ENCODE peak calls at places on chromosomes 5 and 9, in nine cellular contexts. R is psoas muscle, D is endothelial cell, T is WTC11, W is upper lobe of left lung, L is HepG2, U is AG09319, A is GM20000, M is upper lobe of right lung. E is an unnamed sample.

GRCh38 chr9:84668204-84669007 is 1.1 kb upstream of the NTRK2 start:
- DNase-seq in R (peak; percentile 73), D (peak; percentile 92), T (peak; percentile 84), W (peak; percentile 93), L (no peak), U (peak; percentile 19), A (peak; percentile 77), M (peak; percentile 76), E (peak; percentile 33)

GRCh38 chr9:36729902-36730301 is 157.2 kb downstream of the MELK start:
- DNase-seq in R (no peak), D (no peak), T (no peak), W (no peak), L (no peak), U (no peak), A (no peak), M (no peak), E (peak; percentile 3)

GRCh38 chr9:74333633-74334032 is 163.5 kb upstream of the RORB start:
- DNase-seq in R (no peak), D (no peak), T (no peak), W (no peak), L (no peak), U (no peak), A (no peak), M (no peak), E (no peak)

GRCh38 chr5:71891856-71892255 is 172.8 kb downstream of the CARTPT start:
- DNase-seq in R (no peak), D (peak; percentile 18), T (no peak), W (no peak), L (no peak), U (no peak), A (no peak), M (no peak), E (no peak)

GRCh38 chr5:76367623-76368366 is 35.3 kb upstream of the IQGAP2 start:
- DNase-seq in R (no peak), D (no peak), T (no peak), W (no peak), L (no peak), U (no peak), A (peak; percentile 49), M (no peak), E (peak; percentile 17)

GRCh38 chr5:25955337-25955736 is 1083.0 kb downstream of the CDH9 start:
- DNase-seq in R (no peak), D (no peak), T (no peak), W (no peak), L (no peak), U (no peak), A (no peak), M (no peak), E (no peak)

GRCh38 chr9:27888661-27889295 is 315.5 kb upstream of the C9orf72 start:
- DNase-seq in R (no peak), D (peak; percentile 11), T (peak; percentile 82), W (peak; percentile 13), L (peak; percentile 9), U (no peak), A (peak; percentile 18), M (peak; percentile 67), E (peak; percentile 60)

GRCh38 chr9:131398204-131398603 is 4.3 kb downstream of the PRRC2B start:
- DNase-seq in R (no peak), D (no peak), T (no peak), W (no peak), L (no peak), U (no peak), A (peak; percentile 51), M (no peak), E (peak; percentile 27)

GRCh38 chr9:99713838-99714306 is 107.8 kb upstream of the NR4A3 start:
- DNase-seq in R (no peak), D (no peak), T (no peak), W (no peak), L (no peak), U (no peak), A (peak; percentile 9), M (no peak), E (peak; percentile 19)

GRCh38 chr5:72499730-72500129 is 7.5 kb downstream of the ZNF366 start:
- DNase-seq in R (peak; percentile 19), D (no peak), T (no peak), W (no peak), L (no peak), U (no peak), A (no peak), M (no peak), E (no peak)

GRCh38 chr5:71838286-71838685 is 119.2 kb downstream of the CARTPT start:
- DNase-seq in R (no peak), D (no peak), T (no peak), W (no peak), L (no peak), U (no peak), A (no peak), M (no peak), E (no peak)

GRCh38 chr5:107476783-107477182 is 194.0 kb downstream of the EFNA5 start:
- DNase-seq in R (no peak), D (peak; percentile 10), T (no peak), W (no peak), L (no peak), U (no peak), A (peak; percentile 48), M (no peak), E (no peak)

GRCh38 chr9:109912726-109913460 is 132.9 kb downstream of the PALM2AKAP2 start:
- DNase-seq in R (no peak), D (no peak), T (no peak), W (no peak), L (no peak), U (no peak), A (no peak), M (no peak), E (peak; percentile 22)

GRCh38 chr9:97714435-97714834 is 17.3 kb upstream of the XPA start:
- DNase-seq in R (no peak), D (no peak), T (no peak), W (no peak), L (peak; percentile 18), U (peak; percentile 32), A (no peak), M (no peak), E (peak; percentile 86)

GRCh38 chr5:88785396-88786216 is 97.4 kb downstream of the MEF2C start:
- DNase-seq in R (no peak), D (no peak), T (no peak), W (no peak), L (no peak), U (peak; percentile 68), A (no peak), M (no peak), E (peak; percentile 95)

GRCh38 chr5:23823521-23823920 is 316.1 kb downstream of the PRDM9 start:
- DNase-seq in R (no peak), D (no peak), T (no peak), W (no peak), L (no peak), U (no peak), A (no peak), M (no peak), E (no peak)

GRCh38 chr5:23825196-23825595 is 317.8 kb downstream of the PRDM9 start:
- DNase-seq in R (no peak), D (no peak), T (no peak), W (no peak), L (no peak), U (no peak), A (no peak), M (no peak), E (peak; percentile 19)

DNA sequence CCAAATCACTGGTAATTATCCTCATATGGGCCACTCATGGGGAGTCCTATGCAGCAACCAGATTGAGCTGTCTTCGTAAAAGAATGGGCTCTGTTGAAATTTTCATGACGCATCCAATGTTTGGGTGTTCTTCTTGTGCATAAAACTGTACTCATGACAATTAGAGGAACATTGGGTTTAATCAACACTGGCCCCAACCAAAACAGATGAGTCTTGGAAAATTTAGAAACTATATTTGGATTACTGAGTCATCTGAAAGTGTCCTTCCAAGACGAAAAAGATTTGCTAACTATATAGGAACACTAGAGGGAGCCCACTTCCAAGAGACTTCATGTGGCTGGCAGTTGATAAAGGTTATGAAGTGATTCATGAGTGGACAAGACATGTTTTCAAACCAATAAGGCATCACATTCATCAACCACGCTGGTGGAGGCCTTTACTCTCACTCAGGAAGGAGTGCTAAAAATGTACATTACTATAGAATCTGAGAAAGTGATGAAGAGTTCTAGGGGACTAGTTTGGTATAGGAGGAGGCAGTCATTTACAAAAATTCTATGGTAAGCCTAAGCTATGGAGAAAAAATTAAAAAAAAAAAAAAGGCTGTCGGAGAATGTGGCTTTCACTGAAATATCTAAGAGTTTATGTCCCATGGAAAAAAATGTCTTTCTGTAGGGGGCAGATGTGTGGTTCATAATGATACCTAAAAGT is 313.5 kb downstream of the PRDM9 start:
- DNase-seq in R (no peak), D (no peak), T (no peak), W (no peak), L (no peak), U (no peak), A (no peak), M (no peak), E (peak; percentile 84)
- TF ChIP-seq CTCF in R (no peak), D (peak; percentile 63), T (peak; percentile 13), W (no peak), L (peak; percentile 22), U (no peak), A (peak; percentile 25), M (peak; percentile 32), E (peak; percentile 87)

GRCh38 chr9:132575005-132575609 is 7.3 kb upstream of the BARHL1 start:
- DNase-seq in R (peak; percentile 53), D (peak; percentile 88), T (peak; percentile 91), W (no peak), L (peak; percentile 48), U (peak; percentile 24), A (peak; percentile 80), M (peak; percentile 80), E (peak; percentile 72)
- TF ChIP-seq CTCF in R (peak; percentile 66), D (peak; percentile 57), T (peak; percentile 75), W (peak; percentile 68), L (peak; percentile 93), U (peak; percentile 75), A (peak; percentile 33), M (peak; percentile 59), E (peak; percentile 78)

DNA sequence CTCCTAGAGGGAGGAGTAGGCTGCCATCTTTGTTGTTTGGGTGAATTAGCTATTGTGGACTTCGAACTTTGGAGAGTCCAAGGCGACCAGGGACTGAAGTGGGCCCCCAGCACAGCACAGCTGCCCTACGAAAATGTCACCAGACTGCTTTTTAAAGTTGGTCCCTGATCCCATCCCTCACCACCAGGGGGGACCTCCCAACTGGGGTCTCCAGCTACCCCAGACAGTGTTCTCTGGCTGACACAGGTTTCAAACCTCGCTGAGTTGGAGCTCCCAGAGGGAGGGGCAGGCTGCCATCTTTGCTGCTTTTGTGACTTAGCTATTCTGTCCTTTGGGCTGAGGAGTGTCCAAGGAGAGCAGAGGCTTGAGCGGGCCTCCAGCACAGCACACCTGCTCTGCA is 45.7 kb upstream of the ADRB2 start:
- DNase-seq in R (no peak), D (no peak), T (peak; percentile 23), W (no peak), L (no peak), U (no peak), A (no peak), M (no peak), E (no peak)
- TF ChIP-seq CTCF in R (no peak), D (peak; percentile 27), T (no peak), W (no peak), L (no peak), U (no peak), A (no peak), M (no peak), E (peak; percentile 21)

DNA sequence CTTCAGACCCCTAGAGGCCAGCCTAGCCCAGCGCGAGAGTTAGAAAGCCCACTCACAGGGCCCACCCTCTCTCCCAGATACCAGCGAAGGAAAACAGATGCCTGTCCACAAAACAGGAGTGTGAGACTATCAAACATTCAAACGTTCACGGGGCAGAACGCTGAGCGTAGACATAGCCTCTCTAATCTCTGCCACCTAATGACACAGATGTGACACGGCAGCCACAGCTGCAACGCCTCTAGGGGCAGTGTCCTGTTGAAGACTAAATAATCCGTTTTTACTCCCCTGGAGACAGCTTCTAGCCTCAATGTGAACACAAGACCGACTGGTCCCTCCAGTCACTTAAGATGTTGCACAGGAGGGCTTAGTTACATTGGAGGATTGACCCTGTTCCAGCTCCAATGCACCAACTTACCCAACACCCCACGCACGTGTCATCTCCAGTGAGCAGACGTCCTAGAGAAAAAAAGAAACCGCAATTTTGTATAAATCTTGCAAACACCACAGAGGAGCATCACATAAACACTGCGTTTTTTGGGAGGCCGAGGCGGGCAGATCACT is 14.3 kb downstream of the DIPK1B start:
- DNase-seq in R (no peak), D (no peak), T (no peak), W (no peak), L (peak; percentile 67), U (no peak), A (peak; percentile 87), M (no peak), E (peak; percentile 42)
- TF ChIP-seq CTCF in R (peak; percentile 34), D (no peak), T (no peak), W (peak; percentile 51), L (peak; percentile 70), U (no peak), A (peak; percentile 64), M (peak; percentile 40), E (peak; percentile 63)